ENCODE peak calls at places on chromosomes 3 and 15, in six cellular contexts. O, E, T, I, R and B are unnamed samples. For H3K36me3, the result is how much of the 10 kb centered on the place peaks cover.

GRCh38 chr3:140910860-140911259 is 30.8 kb upstream of the SLC25A36 start:
- DNase-seq in O (peak), I (no peak), T (peak), E (peak), R (no peak), B (no peak)

GRCh38 chr15:70704166-70704565 is 59.2 kb downstream of the UACA start:
- DNase-seq in T (no peak), E (no peak), R (no peak), O (no peak), I (no peak), B (no peak)

GRCh38 chr15:37900286-37901221 is 33.9 kb upstream of the TMCO5A start:
- DNase-seq in I (no peak), R (no peak), O (peak), T (no peak), E (peak), B (no peak)

GRCh38 chr3:156837130-156837529 is 11.0 kb downstream of the LEKR1 start:
- DNase-seq in R (no peak), E (no peak), I (no peak), T (no peak), O (no peak), B (no peak)

GRCh38 chr3:106272302-106272701 is 403.5 kb upstream of the CBLB start:
- DNase-seq in T (no peak), R (no peak), I (no peak), E (no peak), O (no peak), B (no peak)

GRCh38 chr3:169664034-169664820 is 715 bp upstream of the MECOM start:
- DNase-seq in E (peak), I (no peak), T (peak), R (no peak), O (no peak), B (no peak)

GRCh38 chr15:77944002-77944867 is 133.3 kb downstream of the TBC1D2B start:
- DNase-seq in R (peak), T (peak), I (peak), O (peak), E (peak), B (peak)

GRCh38 chr3:89216021-89216739 is 108.8 kb downstream of the EPHA3 start:
- DNase-seq in T (no peak), E (no peak), R (no peak), I (no peak), O (no peak), B (no peak)

GRCh38 chr3:9762871-9763270 is 6.9 kb downstream of the CAMK1 start:
- DNase-seq in E (no peak), O (no peak), T (no peak), R (no peak), I (no peak), B (no peak)

GRCh38 chr15:84765675-84766074 is 17.3 kb downstream of the ZNF592 start:
- DNase-seq in R (no peak), T (no peak), I (no peak), E (no peak), O (no peak), B (no peak)

GRCh38 chr15:84762840-84763572 is 14.6 kb downstream of the ZNF592 start:
- DNase-seq in I (no peak), O (no peak), T (no peak), R (no peak), E (no peak), B (no peak)

GRCh38 chr15:84766461-84767005 is 18.1 kb downstream of the ZNF592 start:
- DNase-seq in O (no peak), R (no peak), I (no peak), E (no peak), T (no peak), B (no peak)

GRCh38 chr15:84764585-84764984 is 16.2 kb downstream of the ZNF592 start:
- DNase-seq in I (no peak), E (no peak), T (no peak), O (no peak), R (no peak), B (no peak)

GRCh38 chr15:84764989-84765388 is 16.6 kb downstream of the ZNF592 start:
- DNase-seq in R (no peak), T (no peak), O (no peak), I (no peak), E (peak), B (no peak)
- H3K36me3 ChIP-seq in R (under half), T (half or more), O (under half), I (half or more), E (under half), B (under half)

DNA sequence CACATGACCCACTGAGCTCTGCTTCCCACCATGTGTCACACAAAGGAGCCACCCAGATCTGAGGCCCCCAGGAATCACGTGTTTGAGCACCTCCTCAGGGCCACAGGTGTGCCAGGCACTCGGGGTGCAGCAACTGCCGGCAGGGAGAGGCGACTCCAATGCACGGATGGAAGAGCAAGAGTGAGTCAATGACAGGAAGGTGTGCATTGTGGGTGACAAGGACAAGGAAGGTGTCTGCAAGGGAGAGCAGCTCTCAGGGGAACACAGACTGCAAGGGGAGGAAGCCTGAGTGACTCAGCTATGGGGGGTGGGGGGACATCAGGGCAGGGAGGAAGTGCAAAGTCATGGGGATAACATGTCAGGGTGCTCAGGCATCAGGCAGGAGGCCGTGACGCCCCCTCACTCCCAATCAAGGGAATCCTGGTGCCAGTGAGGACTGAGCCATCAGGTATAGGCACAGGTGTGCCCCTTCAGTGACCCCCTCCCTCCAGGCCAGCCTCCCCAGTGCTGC is 67.4 kb downstream of the NUP210 start:
- DNase-seq in O (no peak), R (no peak), E (no peak), I (no peak), T (no peak), B (no peak)
- H3K36me3 ChIP-seq in O (under half), R (under half), E (under half), I (under half), T (under half), B (under half)

GRCh38 chr3:184576457-184577240 is 15.1 kb downstream of the EPHB3 start:
- DNase-seq in E (no peak), T (no peak), O (no peak), I (no peak), R (no peak), B (no peak)

GRCh38 chr3:184578822-184579221 is 17.2 kb downstream of the EPHB3 start:
- DNase-seq in O (no peak), E (no peak), T (peak), I (no peak), R (no peak), B (no peak)

GRCh38 chr3:184578218-184578617 is 16.6 kb downstream of the EPHB3 start:
- DNase-seq in E (no peak), R (no peak), I (no peak), O (no peak), T (no peak), B (peak)

GRCh38 chr3:184575701-184576100 is 14.1 kb downstream of the EPHB3 start:
- DNase-seq in O (no peak), I (no peak), T (no peak), E (no peak), R (no peak), B (peak)

GRCh38 chr3:184577546-184577945 is 16.0 kb downstream of the EPHB3 start:
- DNase-seq in I (no peak), R (no peak), O (no peak), E (no peak), T (no peak), B (no peak)
- H3K36me3 ChIP-seq in I (under half), R (under half), O (under half), E (under half), T (half or more), B (under half)

GRCh38 chr15:43143203-43143941 is 10.0 kb downstream of the TMEM62 start:
- DNase-seq in T (no peak), E (no peak), I (no peak), R (no peak), O (no peak), B (no peak)

GRCh38 chr15:43150171-43150929 is 17.0 kb downstream of the TMEM62 start:
- DNase-seq in O (no peak), T (no peak), E (peak), R (no peak), I (no peak), B (no peak)

GRCh38 chr15:43151688-43152087 is 18.3 kb downstream of the TMEM62 start:
- DNase-seq in R (no peak), O (no peak), E (no peak), I (no peak), T (no peak), B (no peak)

GRCh38 chr15:43144512-43144911 is 11.1 kb downstream of the TMEM62 start:
- DNase-seq in T (no peak), O (no peak), R (no peak), E (no peak), I (no peak), B (no peak)

DNA sequence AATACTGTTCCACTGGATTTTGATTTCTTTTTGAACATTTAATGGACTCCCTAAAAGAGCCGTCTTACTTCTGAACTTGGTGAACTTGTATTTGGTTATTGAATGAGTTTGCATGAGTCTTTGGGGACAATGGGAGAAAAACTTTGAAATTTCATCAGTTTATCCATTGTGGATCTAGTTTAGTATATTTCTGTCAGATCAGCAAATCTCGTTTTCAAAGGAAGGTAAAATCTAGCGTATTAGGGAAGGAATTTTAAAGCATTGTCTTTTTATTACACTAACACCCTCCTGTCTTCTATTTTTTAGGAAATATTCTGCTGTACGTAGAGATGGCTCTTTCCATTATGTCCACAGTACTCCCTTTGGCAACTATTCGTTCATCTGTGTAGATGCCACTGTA is 12.8 kb downstream of the TMEM62 start:
- DNase-seq in T (no peak), R (no peak), I (no peak), O (no peak), E (no peak), B (no peak)
- H3K36me3 ChIP-seq in T (under half), R (under half), I (half or more), O (under half), E (under half), B (under half)